ENCODE peak calls at places on chromosomes 16 and 17, in six cellular contexts. S, M, V, N, X and W are unnamed samples. For H3K27me3, the result is how much of the 10 kb centered on the place peaks cover.

GRCh38 chr17:21042434-21043295 is at the start of gene USP22:
- DNase-seq in X (no peak), V (no peak), M (no peak), N (peak), S (no peak), W (no peak)

GRCh38 chr16:17476414-17477259 is 5.9 kb upstream of the XYLT1 start:
- DNase-seq in X (peak), M (no peak), S (peak), N (peak), V (no peak), W (no peak)

GRCh38 chr17:83076930-83077329 is 2.5 kb upstream of the METRNL start:
- DNase-seq in X (no peak), N (peak), S (no peak), V (no peak), M (no peak), W (peak)

GRCh38 chr17:40463122-40463550 is 19.9 kb downstream of the IGFBP4 start:
- DNase-seq in V (no peak), X (no peak), M (no peak), N (no peak), S (no peak), W (no peak)

GRCh38 chr17:76631821-76632565 is 11.6 kb downstream of the ST6GALNAC1 start:
- DNase-seq in M (no peak), X (no peak), N (no peak), V (no peak), S (no peak), W (no peak)

GRCh38 chr17:71632328-71632727 is 488.5 kb upstream of the SOX9 start:
- DNase-seq in V (no peak), X (no peak), S (no peak), N (no peak), M (no peak), W (no peak)

GRCh38 chr16:31696968-31697743 is 169.5 kb downstream of the AHSP start:
- DNase-seq in N (peak), V (peak), S (no peak), X (peak), M (no peak), W (no peak)

GRCh38 chr17:31690118-31690517 is 168.9 kb downstream of the COPRS start:
- DNase-seq in V (no peak), S (no peak), M (no peak), N (no peak), X (no peak), W (no peak)

GRCh38 chr17:44354582-44355309 is 8.9 kb downstream of the FAM171A2 start:
- DNase-seq in S (no peak), X (no peak), V (peak), N (no peak), M (no peak), W (peak)

GRCh38 chr17:4786111-4786491 is at the start of gene VMO1:
- DNase-seq in N (peak), M (no peak), X (no peak), V (no peak), S (no peak), W (no peak)

GRCh38 chr17:7562208-7562605 is 488 bp downstream of the SENP3 start:
- DNase-seq in S (no peak), X (no peak), N (no peak), V (peak), M (no peak), W (no peak)

GRCh38 chr17:37392024-37392590 is 14.5 kb downstream of the ACACA start:
- DNase-seq in V (no peak), S (no peak), N (no peak), X (no peak), M (no peak), W (no peak)

GRCh38 chr17:76466775-76467130 is 650 bp upstream of the AANAT start:
- DNase-seq in N (no peak), X (no peak), M (no peak), V (no peak), S (no peak), W (no peak)

GRCh38 chr17:35373984-35374765 is 754 bp upstream of the SLFN11 start:
- DNase-seq in S (no peak), M (no peak), V (no peak), N (peak), X (no peak), W (peak)

GRCh38 chr17:78105551-78105950 is 23.0 kb downstream of the TMC6 start:
- DNase-seq in M (no peak), S (no peak), V (no peak), X (peak), N (no peak), W (no peak)

GRCh38 chr16:29877266-29877961 is 14.4 kb upstream of the CDIPT start:
- DNase-seq in S (peak), N (peak), V (peak), M (peak), X (no peak), W (peak)

GRCh38 chr16:11780988-11781680 is 15.9 kb downstream of the ZC3H7A start:
- DNase-seq in V (no peak), N (peak), X (no peak), S (no peak), M (no peak), W (no peak)

GRCh38 chr17:76561332-76561731 is 21.5 kb downstream of the PRCD start:
- DNase-seq in X (no peak), V (no peak), S (no peak), N (no peak), M (no peak), W (no peak)

GRCh38 chr17:36089888-36090836 is at the start of gene CCL3:
- DNase-seq in N (no peak), S (no peak), X (no peak), V (no peak), M (peak), W (peak)

GRCh38 chr17:57016764-57017116 is 38.8 kb downstream of the SCPEP1 start:
- DNase-seq in M (no peak), X (no peak), S (no peak), V (no peak), N (no peak), W (no peak)

GRCh38 chr17:42514279-42514678 is 21.8 kb upstream of the NAGLU start:
- DNase-seq in V (peak), M (no peak), S (no peak), N (no peak), X (no peak), W (no peak)

GRCh38 chr17:1031711-1032110 is 34.8 kb downstream of the TIMM22 start:
- DNase-seq in M (no peak), V (peak), N (peak), X (no peak), S (no peak), W (no peak)

GRCh38 chr17:50513501-50513900 is 5.3 kb downstream of the MYCBPAP start:
- DNase-seq in N (no peak), S (no peak), V (no peak), M (no peak), X (no peak), W (no peak)

GRCh38 chr17:77358801-77359716 is 218.3 kb downstream of the SEC14L1 start:
- DNase-seq in S (no peak), V (no peak), X (no peak), M (no peak), N (no peak), W (no peak)

GRCh38 chr17:44005865-44006580 is 1.6 kb downstream of the NAGS start:
- DNase-seq in N (peak), X (no peak), M (no peak), V (no peak), S (no peak), W (peak)

GRCh38 chr17:82178499-82179290 is 33.9 kb downstream of the CCDC57 start:
- DNase-seq in M (no peak), X (no peak), S (no peak), N (no peak), V (no peak), W (no peak)

GRCh38 chr17:4771519-4772234 is at the start of gene TM4SF5:
- DNase-seq in M (no peak), N (peak), V (no peak), X (peak), S (no peak), W (no peak)

GRCh38 chr16:80176114-80176513 is 364.7 kb upstream of the DYNLRB2 start:
- DNase-seq in X (no peak), N (no peak), V (no peak), S (no peak), M (no peak), W (no peak)

GRCh38 chr17:79830303-79830702 is 8.9 kb downstream of the CBX4 start:
- DNase-seq in M (no peak), S (no peak), V (peak), N (no peak), X (no peak), W (peak)

GRCh38 chr17:11925271-11926021 is 71.8 kb downstream of the ZNF18 start:
- DNase-seq in X (no peak), M (no peak), N (no peak), V (no peak), S (no peak), W (no peak)

GRCh38 chr16:23959069-23959800 is 123.5 kb downstream of the PRKCB start:
- DNase-seq in S (no peak), N (no peak), V (peak), X (no peak), M (no peak), W (peak)

GRCh38 chr17:40539711-40540411 is 25.4 kb downstream of the CCR7 start:
- DNase-seq in S (no peak), X (no peak), M (no peak), N (no peak), V (no peak), W (no peak)

GRCh38 chr16:56742030-56742984 is 12.4 kb downstream of the NUP93 start:
- DNase-seq in S (no peak), N (no peak), V (no peak), X (no peak), M (no peak), W (no peak)

GRCh38 chr16:78976212-78976611 is 624.3 kb downstream of the MAF start:
- DNase-seq in V (no peak), S (no peak), X (no peak), N (no peak), M (no peak), W (no peak)

GRCh38 chr17:2292100-2292499 is 11.5 kb downstream of the SMG6 start:
- DNase-seq in S (no peak), N (no peak), V (no peak), X (no peak), M (no peak), W (no peak)

GRCh38 chr17:58246104-58246740 is 7.8 kb downstream of the LPO start:
- DNase-seq in M (no peak), V (no peak), N (no peak), X (no peak), S (no peak), W (no peak)

GRCh38 chr16:67158637-67159600 is 790 bp downstream of the TRADD start:
- DNase-seq in X (peak), V (peak), M (peak), S (no peak), N (peak), W (no peak)

GRCh38 chr16:12546918-12547607 is 256.6 kb downstream of the CPPED1 start:
- DNase-seq in V (no peak), N (no peak), X (no peak), M (peak), S (no peak), W (peak)

GRCh38 chr17:56833812-56834379 is at the start of the genes C17orf67 and DGKE:
- DNase-seq in M (peak), N (peak), V (peak), S (peak), X (peak), W (peak)

DNA sequence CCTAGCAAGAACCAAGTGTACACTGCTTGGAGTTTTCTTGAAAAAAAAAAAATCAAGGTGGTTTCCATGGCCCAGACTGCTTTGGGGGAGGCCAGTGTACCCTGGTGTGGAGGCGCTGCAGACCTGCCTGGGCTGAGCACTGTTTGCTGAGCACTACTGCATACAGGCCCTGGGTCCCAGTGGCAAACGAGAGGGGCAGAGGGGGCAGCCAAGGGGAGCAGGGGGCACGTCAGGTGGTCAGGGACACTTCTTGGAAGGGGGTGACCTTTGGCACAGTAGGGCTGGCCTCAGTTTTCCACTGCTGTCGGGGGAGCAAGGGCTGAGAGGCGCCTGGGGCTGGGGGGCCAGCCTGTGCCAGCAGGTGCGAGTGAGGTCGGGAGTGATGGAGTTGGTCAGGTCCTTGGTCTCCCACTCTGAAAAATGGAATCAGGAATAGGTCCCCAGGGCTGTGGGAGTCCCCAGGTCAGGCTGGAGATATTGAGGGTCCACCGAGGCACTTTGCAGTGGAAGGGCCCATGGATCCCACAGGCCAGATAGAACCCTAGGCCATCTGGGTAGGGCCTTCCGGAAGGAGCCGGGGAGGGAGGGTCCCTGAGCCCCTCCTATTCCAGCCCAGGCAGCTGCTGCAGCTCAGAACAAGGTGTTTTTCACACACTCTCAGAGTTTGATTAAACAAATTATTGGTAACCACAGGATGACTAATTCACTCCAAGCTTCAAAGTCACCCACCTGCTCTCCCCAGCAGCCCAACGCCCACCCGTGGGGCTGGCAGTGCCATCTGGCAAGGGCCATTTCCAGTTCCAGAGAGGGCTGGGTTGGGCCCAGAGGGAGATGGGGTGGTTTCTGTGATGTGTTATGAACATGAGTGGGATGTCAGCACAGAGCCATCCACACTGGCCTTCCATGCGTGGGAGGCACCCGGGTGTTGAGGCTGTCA is 3.5 kb downstream of the ZFPM1 start:
- DNase-seq in V (no peak), M (no peak), N (no peak), S (no peak), X (no peak), W (no peak)
- H3K27me3 ChIP-seq in V (under half), M (under half), N (under half), S (under half), X (under half), W (under half)

GRCh38 chr16:54938351-54939346 is 8.0 kb downstream of the IRX5 start:
- DNase-seq in V (no peak), M (no peak), N (no peak), X (no peak), S (no peak), W (no peak)

GRCh38 chr16:54936086-54936978 is 5.7 kb downstream of the IRX5 start:
- DNase-seq in S (no peak), M (no peak), V (no peak), N (no peak), X (no peak), W (peak)

GRCh38 chr16:54936979-54937672 is 6.5 kb downstream of the IRX5 start:
- DNase-seq in X (no peak), N (no peak), M (no peak), S (no peak), V (no peak), W (peak)

GRCh38 chr16:54939537-54940278 is 9.0 kb downstream of the IRX5 start:
- DNase-seq in V (peak), X (no peak), S (no peak), M (no peak), N (no peak), W (no peak)

GRCh38 chr16:54937673-54938350 is 7.1 kb downstream of the IRX5 start:
- DNase-seq in V (no peak), M (no peak), S (no peak), N (no peak), X (no peak), W (no peak)
- TF ChIP-seq CTCF in V (no peak), M (no peak), S (no peak), N (no peak), X (no peak), W (no peak)

GRCh38 chr16:1073566-1074378 is 1.2 kb downstream of the SSTR5 start:
- DNase-seq in S (no peak), M (no peak), N (no peak), V (peak), X (peak), W (no peak)
- TF ChIP-seq GABPA in S (peak), M (no peak), N (no peak), V (no peak), X (no peak), W (no peak)

DNA sequence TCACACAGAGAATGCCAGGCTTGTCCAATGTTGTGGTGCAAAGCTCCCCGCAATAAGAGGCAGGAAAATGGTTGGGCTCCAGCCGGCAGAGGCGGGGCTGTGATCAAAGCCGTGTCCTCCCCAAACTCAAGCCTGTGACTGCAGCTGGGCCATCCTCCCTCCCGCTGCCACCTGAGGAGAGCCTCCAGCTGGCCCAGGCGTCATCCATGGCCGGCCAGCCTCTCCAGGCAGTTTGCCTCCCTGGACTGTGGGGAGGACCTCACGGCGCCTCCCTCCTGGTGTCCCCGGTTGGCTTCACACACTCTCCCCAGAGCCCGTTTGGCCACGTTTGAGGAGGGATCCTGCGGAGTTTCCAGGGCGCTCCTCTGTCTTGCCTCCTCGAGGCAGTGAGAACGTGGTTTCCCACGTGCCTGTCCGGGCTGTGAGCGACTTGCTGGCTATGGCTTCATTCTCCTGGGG is 134.1 kb downstream of the IRF8 start:
- DNase-seq in S (no peak), V (no peak), X (no peak), M (no peak), N (no peak), W (no peak)
- H3K27me3 ChIP-seq in S (under half), V (under half), X (under half), M (under half), N (half or more), W (under half)

DNA sequence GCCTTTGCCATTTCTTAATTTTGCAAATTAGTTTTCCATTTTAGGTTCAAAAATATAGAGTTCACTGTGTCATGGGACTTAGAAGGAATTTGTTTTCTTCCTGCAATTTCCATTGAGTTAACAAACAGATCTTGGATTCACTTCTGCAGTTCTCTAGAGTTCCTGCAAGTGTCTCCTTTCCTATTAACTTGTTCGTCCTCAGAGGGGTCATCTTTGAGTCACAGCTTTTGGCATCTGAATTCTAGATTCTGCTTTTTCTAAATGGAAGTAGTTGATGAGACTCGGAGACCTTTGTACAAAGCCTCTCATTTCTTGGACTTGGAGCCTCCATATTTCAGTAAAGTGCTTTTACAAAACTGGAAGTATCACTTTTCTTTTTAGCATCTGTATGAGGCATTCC is 323.3 kb downstream of the BCAS3 start:
- DNase-seq in S (no peak), M (no peak), V (no peak), N (no peak), X (peak), W (no peak)
- TF ChIP-seq CTCF in S (peak), M (no peak), V (no peak), N (peak), X (no peak), W (no peak)

DNA sequence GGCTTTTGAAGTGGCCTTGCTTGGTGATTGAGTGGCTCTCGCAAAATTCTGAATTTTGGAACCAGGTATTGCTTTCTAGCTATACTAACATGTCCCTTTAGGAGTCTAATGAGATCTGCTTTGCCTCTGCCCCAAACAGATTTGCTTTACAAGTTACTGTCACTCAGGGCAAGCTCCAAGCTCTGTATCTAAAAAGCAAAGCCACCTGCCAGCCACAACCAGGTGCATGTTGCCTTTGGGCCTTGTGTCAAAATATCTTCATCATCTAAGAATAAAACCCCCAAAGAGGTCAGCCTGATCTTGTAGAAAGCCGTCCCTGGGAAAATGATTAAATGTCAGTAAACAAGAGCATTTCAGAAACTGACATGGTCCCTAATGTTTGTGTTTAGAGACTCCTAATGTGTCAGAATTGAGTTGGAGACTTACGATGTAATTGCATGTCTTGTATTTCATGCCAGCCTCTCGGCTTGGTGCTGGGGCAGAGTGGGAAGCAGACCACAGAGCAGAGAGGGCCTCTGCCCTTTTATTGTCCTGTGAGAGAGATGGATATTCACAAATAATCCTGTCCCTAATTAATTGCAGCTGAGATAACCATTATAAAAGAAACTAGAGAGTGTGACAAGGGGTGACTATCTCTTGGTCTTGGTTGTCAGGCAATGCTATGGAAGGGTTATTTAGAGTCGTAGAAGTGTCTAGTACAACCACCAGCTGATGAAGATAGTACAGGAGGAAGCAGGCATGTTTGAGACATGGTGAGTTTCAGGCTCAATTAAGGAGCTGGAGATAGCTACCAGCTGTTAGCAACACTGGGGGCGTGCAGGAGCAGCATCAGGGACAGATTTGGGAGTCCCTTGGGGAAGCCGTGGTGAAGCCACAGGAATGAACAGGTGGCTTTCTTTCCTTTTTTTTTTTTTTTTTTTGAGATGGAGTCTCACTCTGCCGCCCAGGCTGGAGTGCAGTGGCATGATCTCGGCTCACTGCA is 90.7 kb downstream of the PITPNC1 start:
- DNase-seq in S (no peak), X (no peak), N (peak), V (no peak), M (no peak), W (no peak)
- TF ChIP-seq GABPA in S (no peak), X (no peak), N (no peak), V (no peak), M (no peak), W (no peak)

GRCh38 chr16:2282262-2282661 is 14.3 kb upstream of the RNPS1 start:
- DNase-seq in V (no peak), M (no peak), N (no peak), S (no peak), X (no peak), W (no peak)
- H3K27me3 ChIP-seq in V (under half), M (under half), N (under half), S (under half), X (half or more), W (under half)